ENCODE peak calls at places on chromosomes 6 and 20, in six cellular contexts. Y is neural progenitor cell, B is astrocyte of the cerebellum, X is MM.1S, C is Peyer's patch, G is AG10803. J is an unnamed sample.

GRCh38 chr6:35496851-35497570 is at the start of gene TEAD3:
- DNase-seq in G (peak), X (peak), Y (peak), C (peak), B (no peak), J (no peak)

GRCh38 chr6:25962368-25963127 is at the start of gene TRIM38:
- DNase-seq in Y (no peak), X (peak), G (peak), C (peak), B (peak), J (peak)

GRCh38 chr6:168684906-168685305 is 243.9 kb downstream of the SMOC2 start:
- DNase-seq in X (no peak), C (no peak), G (no peak), B (no peak), Y (no peak), J (no peak)

GRCh38 chr6:111011360-111012142 is 29.7 kb downstream of the RPF2 start:
- DNase-seq in C (no peak), Y (peak), B (peak), X (peak), G (peak), J (no peak)

GRCh38 chr6:85449818-85450577 is at the start of gene NT5E:
- DNase-seq in Y (peak), C (peak), G (peak), B (no peak), X (peak), J (no peak)

GRCh38 chr6:154909821-154910220 is 85.3 kb upstream of the TIAM2 start:
- DNase-seq in X (no peak), Y (peak), C (no peak), G (peak), B (peak), J (no peak)

GRCh38 chr6:109242923-109243322 is 139.3 kb downstream of the CD164 start:
- DNase-seq in G (no peak), B (no peak), Y (no peak), C (no peak), X (no peak), J (no peak)

GRCh38 chr20:62314711-62315302 is 12.0 kb downstream of the ADRM1 start:
- DNase-seq in C (no peak), X (no peak), B (no peak), Y (no peak), G (no peak), J (no peak)

GRCh38 chr20:57062696-57063270 is 203.7 kb downstream of the BMP7 start:
- DNase-seq in X (no peak), B (no peak), Y (no peak), G (no peak), C (no peak), J (no peak)

GRCh38 chr6:40054602-40055001 is 120.3 kb upstream of the MOCS1 start:
- DNase-seq in Y (no peak), B (no peak), C (no peak), X (no peak), G (no peak), J (peak)

GRCh38 chr6:32814145-32814544 is 2.7 kb downstream of the HLA-DOB start:
- DNase-seq in G (no peak), Y (no peak), B (no peak), C (no peak), X (no peak), J (no peak)

GRCh38 chr6:146543211-146543939 is at the start of gene RAB32:
- DNase-seq in B (peak), Y (peak), G (peak), C (peak), X (peak), J (no peak)

GRCh38 chr6:118739976-118740771 is 88.8 kb upstream of the CEP85L start:
- DNase-seq in G (peak), X (no peak), Y (no peak), B (no peak), C (no peak), J (no peak)

GRCh38 chr6:21780601-21781000 is 187.1 kb downstream of the SOX4 start:
- DNase-seq in B (peak), Y (peak), C (no peak), X (no peak), G (no peak), J (no peak)

GRCh38 chr6:24332306-24332705 is 25.6 kb downstream of the DCDC2 start:
- DNase-seq in Y (no peak), G (no peak), B (peak), X (no peak), C (no peak), J (peak)

GRCh38 chr6:3749991-3750323 is 1.6 kb downstream of the PXDC1 start:
- DNase-seq in B (peak), C (peak), Y (no peak), X (no peak), G (peak), J (no peak)

GRCh38 chr6:139721924-139722323 is 347.5 kb upstream of the CITED2 start:
- DNase-seq in Y (no peak), X (no peak), C (no peak), G (no peak), B (no peak), J (no peak)

GRCh38 chr6:45617441-45617840 is 239.7 kb upstream of the SUPT3H start:
- DNase-seq in B (peak), C (no peak), G (no peak), X (no peak), Y (no peak), J (no peak)

GRCh38 chr20:50312002-50312681 is 121.5 kb downstream of the CEBPB start:
- DNase-seq in Y (no peak), B (no peak), G (no peak), X (no peak), C (no peak), J (no peak)

GRCh38 chr6:35078226-35078850 is 62.8 kb downstream of the TCP11 start:
- DNase-seq in C (no peak), G (no peak), B (no peak), Y (no peak), X (no peak), J (no peak)

GRCh38 chr20:5612476-5613291 is 137.5 kb upstream of the SHLD1 start:
- DNase-seq in Y (no peak), C (no peak), X (no peak), G (peak), B (peak), J (no peak)

GRCh38 chr6:167985205-167985604 is 12.3 kb upstream of the KIF25 start:
- DNase-seq in G (no peak), X (no peak), Y (no peak), C (no peak), B (no peak), J (no peak)

GRCh38 chr6:93859964-93860363 is 440.6 kb upstream of the EPHA7 start:
- DNase-seq in G (no peak), C (no peak), B (no peak), Y (peak), X (no peak), J (no peak)

GRCh38 chr20:20734475-20734948 is 22.1 kb upstream of the RALGAPA2 start:
- DNase-seq in G (no peak), Y (peak), B (no peak), C (no peak), X (no peak), J (no peak)

GRCh38 chr20:57671662-57672061 is 38.2 kb downstream of the PMEPA1 start:
- DNase-seq in G (no peak), C (no peak), X (no peak), B (no peak), Y (no peak), J (no peak)

GRCh38 chr20:33732166-33732970 is 572 bp downstream of the ZNF341 start:
- DNase-seq in X (peak), B (peak), G (peak), Y (no peak), C (peak), J (no peak)

GRCh38 chr6:125596020-125596419 is 153.4 kb upstream of the HEY2 start:
- DNase-seq in X (no peak), C (no peak), G (no peak), Y (no peak), B (no peak), J (no peak)

GRCh38 chr6:33632603-33633039 is 11.5 kb downstream of the ITPR3 start:
- DNase-seq in X (no peak), Y (peak), C (peak), B (no peak), G (no peak), J (no peak)

GRCh38 chr6:109393882-109394281 is 11.6 kb upstream of the CD164 start:
- DNase-seq in C (no peak), X (no peak), B (no peak), Y (no peak), G (no peak), J (no peak)

GRCh38 chr20:1626528-1627192 is 6.9 kb upstream of the SIRPB1 start:
- DNase-seq in X (no peak), B (no peak), Y (no peak), C (no peak), G (no peak), J (no peak)

GRCh38 chr20:56513096-56513806 is 11.3 kb upstream of the FAM209A start:
- DNase-seq in G (no peak), C (no peak), X (no peak), B (no peak), Y (no peak), J (no peak)

GRCh38 chr20:59632426-59633113 is 28.2 kb downstream of the PHACTR3 start:
- DNase-seq in X (no peak), B (no peak), G (no peak), Y (no peak), C (no peak), J (no peak)

GRCh38 chr6:113160716-113161115 is 696.4 kb upstream of the MARCKS start:
- DNase-seq in C (no peak), Y (no peak), G (peak), X (no peak), B (no peak), J (no peak)

GRCh38 chr6:28212510-28213212 is 12.4 kb upstream of the ZSCAN9 start:
- DNase-seq in G (peak), B (peak), X (peak), C (no peak), Y (peak), J (peak)

GRCh38 chr6:53302678-53303360 is 45.9 kb downstream of the ELOVL5 start:
- DNase-seq in C (no peak), X (peak), Y (no peak), B (peak), G (peak), J (peak)
- H3K4me3 ChIP-seq in C (no peak), X (peak), Y (no peak), B (no peak), G (peak), J (no peak)

DNA sequence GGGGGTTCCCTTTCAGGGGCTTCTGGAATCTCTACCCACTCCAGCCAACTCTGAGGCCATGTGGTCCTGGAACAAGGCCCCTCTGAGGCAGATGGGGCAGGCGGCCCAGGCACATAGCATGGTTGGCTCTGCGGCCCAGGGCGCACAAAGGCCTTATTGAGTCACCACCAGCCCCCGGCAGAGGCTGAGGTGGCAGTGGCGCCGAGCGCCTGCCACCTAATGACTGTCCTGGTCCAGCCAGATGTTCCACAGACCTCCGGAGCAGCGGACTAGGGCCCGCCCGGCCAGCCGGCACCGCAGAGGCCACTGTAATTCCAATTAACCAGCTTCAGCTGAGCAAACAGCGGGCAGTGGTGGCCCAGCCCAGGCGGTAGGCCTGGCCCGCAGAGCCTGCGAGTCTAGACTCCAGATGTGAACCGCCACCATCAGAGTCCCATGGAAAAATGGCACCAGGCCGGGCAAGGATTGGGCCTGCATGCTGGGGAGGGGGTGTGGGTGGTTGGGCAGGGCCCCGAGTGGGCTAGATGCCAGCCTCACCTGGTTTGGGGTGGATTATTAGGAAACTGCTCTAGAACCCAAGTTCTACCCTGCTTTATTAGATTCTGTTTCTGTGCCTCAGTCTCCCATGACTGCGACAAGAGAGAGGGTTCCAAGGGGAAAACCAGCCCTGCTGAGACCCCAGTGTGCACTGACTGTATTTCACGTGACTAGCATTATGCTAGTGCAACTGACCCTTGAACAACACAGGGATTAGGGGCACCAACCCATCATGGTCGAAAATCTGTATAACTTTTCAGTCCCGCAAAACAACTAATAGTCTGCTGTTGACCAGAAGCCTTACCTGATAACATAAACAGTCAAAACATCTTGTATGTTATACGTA is 34.1 kb upstream of the ID1 start:
- DNase-seq in G (peak), X (no peak), B (no peak), Y (no peak), C (no peak), J (no peak)
- TF ChIP-seq CTCF in G (no peak), X (no peak), B (no peak), Y (no peak), C (no peak), J (no peak)

DNA sequence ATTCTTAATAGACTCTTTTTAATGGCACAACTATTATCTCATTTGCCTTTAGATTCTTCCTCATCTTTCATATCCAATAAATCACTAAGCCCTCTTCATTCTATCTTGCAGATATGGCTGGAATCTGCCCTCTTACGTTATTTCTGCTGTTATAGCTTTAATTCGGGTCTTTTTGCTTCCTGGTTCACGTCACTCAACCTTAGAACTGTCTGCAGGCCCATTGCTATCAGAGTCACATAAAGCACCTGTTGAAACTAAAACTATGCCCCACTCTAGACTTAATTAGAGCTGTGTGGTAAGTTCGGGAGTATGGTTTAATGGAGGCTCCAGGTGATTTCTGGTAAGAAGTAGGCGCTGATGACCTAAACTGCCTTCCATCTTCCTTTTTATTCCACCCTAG is 988 bp downstream of the QRSL1 start:
- DNase-seq in X (peak), C (no peak), B (no peak), G (no peak), Y (no peak), J (no peak)
- H3K4me3 ChIP-seq in X (peak), C (peak), B (peak), G (peak), Y (peak), J (peak)

DNA sequence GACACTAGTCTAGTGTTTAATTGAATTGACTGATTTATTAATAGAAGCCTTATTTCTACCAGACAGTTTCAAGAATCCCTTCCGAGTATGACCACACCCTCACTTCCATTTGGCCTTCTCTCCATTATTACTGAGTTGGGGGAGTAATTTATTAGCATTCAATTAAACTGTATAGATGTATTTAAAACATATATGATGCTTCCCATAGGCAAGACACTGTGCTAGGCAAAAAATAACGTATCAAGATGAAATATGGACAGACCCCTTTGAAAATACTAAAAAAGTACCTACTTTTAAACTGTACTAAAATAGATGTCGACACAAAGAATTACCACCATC is 112.9 kb upstream of the PHACTR1 start:
- DNase-seq in G (no peak), X (no peak), B (no peak), C (no peak), Y (no peak), J (no peak)
- TF ChIP-seq CTCF in G (no peak), X (peak), B (no peak), C (no peak), Y (no peak), J (no peak)

GRCh38 chr20:30489604-30490003 is 767.9 kb upstream of the DEFB115 start:
- DNase-seq in C (no peak), B (no peak), X (no peak), G (no peak), Y (no peak), J (no peak)
- H3K4me3 ChIP-seq in C (no peak), B (no peak), X (no peak), G (no peak), Y (no peak), J (no peak)

DNA sequence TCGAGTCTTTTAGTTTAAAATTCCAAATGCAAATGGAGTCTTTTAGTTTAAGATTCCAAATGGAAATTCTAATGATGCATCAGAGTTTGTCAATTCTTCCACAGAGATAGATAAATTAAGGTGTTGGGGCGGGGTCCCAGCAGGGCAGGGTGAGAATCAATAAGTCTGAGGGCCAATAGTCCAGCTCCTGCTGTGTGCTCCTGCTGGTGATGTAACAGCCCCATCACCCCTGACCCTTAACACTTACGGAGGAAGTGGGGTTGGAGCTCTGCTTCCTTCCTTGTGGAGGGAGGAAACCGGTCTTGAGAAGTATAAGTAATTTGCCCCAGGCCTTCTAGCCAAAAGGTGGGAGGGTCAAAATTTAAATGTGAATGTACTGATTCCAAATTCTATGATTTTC is 17.3 kb downstream of the ZBTB2 start:
- DNase-seq in X (no peak), G (no peak), C (no peak), Y (no peak), B (no peak), J (no peak)
- TF ChIP-seq CTCF in X (no peak), G (no peak), C (no peak), Y (no peak), B (no peak), J (no peak)

GRCh38 chr6:41785689-41786450 is 1.6 kb upstream of the TOMM6 start:
- DNase-seq in Y (no peak), X (no peak), C (no peak), G (no peak), B (no peak), J (no peak)
- H3K4me3 ChIP-seq in Y (peak), X (peak), C (peak), G (peak), B (peak), J (peak)

GRCh38 chr6:5395719-5396118 is 134.4 kb downstream of the FARS2 start:
- DNase-seq in G (no peak), C (no peak), Y (no peak), X (no peak), B (no peak), J (no peak)
- TF ChIP-seq CTCF in G (no peak), C (no peak), Y (no peak), X (no peak), B (no peak), J (no peak)